ENCODE peak calls at places on chromosomes 6 and 20, in seven cellular contexts. One of them, this sample, is unnamed.

GRCh38 chr20:44970243-44970757 is 4.0 kb downstream of the STK4 start:
- ATAC-seq in activated naive CD8-positive, alpha-beta T cell treated with anti-CD3 and anti-CD28 coated beads, Interleukin-2, amount 10 ng/mL, durations not matched to agents 7 days and 5 days: no peak
- ATAC-seq in Panc1: no peak
- ATAC-seq in stimulated activated naive CD8-positive, alpha-beta T cell treated with anti-CD3 and anti-CD28 coated beads, Interleukin-15, Interleukin-2, amounts not matched to agents 100 U/mL and 50 U/mL, for 24 hours: peak
- ATAC-seq in activated naive CD4-positive, alpha-beta T cell treated with anti-CD3 and anti-CD28 coated beads, Interleukin-2, amount 50 U/mL, for 72 hours: peak
- ATAC-seq in heart left ventricle: no peak
- ATAC-seq in natural killer cell: peak
- ATAC-seq in this sample: no peak

GRCh38 chr6:159440907-159441703 is 251.9 kb downstream of the SOD2 start:
- ATAC-seq in activated naive CD8-positive, alpha-beta T cell treated with anti-CD3 and anti-CD28 coated beads, Interleukin-2, amount 10 ng/mL, durations not matched to agents 7 days and 5 days: no peak
- ATAC-seq in Panc1: no peak
- ATAC-seq in stimulated activated naive CD8-positive, alpha-beta T cell treated with anti-CD3 and anti-CD28 coated beads, Interleukin-15, Interleukin-2, amounts not matched to agents 100 U/mL and 50 U/mL, for 24 hours: no peak
- ATAC-seq in activated naive CD4-positive, alpha-beta T cell treated with anti-CD3 and anti-CD28 coated beads, Interleukin-2, amount 50 U/mL, for 72 hours: no peak
- ATAC-seq in heart left ventricle: no peak
- ATAC-seq in natural killer cell: no peak
- ATAC-seq in this sample: no peak

GRCh38 chr6:28252507-28252975 is 472 bp upstream of the ZKSCAN4 start:
- ATAC-seq in activated naive CD8-positive, alpha-beta T cell treated with anti-CD3 and anti-CD28 coated beads, Interleukin-2, amount 10 ng/mL, durations not matched to agents 7 days and 5 days: peak
- ATAC-seq in Panc1: peak
- ATAC-seq in stimulated activated naive CD8-positive, alpha-beta T cell treated with anti-CD3 and anti-CD28 coated beads, Interleukin-15, Interleukin-2, amounts not matched to agents 100 U/mL and 50 U/mL, for 24 hours: no peak
- ATAC-seq in activated naive CD4-positive, alpha-beta T cell treated with anti-CD3 and anti-CD28 coated beads, Interleukin-2, amount 50 U/mL, for 72 hours: peak
- ATAC-seq in heart left ventricle: no peak
- ATAC-seq in natural killer cell: peak
- ATAC-seq in this sample: peak

GRCh38 chr6:33367009-33367714 is 24.5 kb upstream of the KIFC1 start:
- ATAC-seq in activated naive CD8-positive, alpha-beta T cell treated with anti-CD3 and anti-CD28 coated beads, Interleukin-2, amount 10 ng/mL, durations not matched to agents 7 days and 5 days: no peak
- ATAC-seq in Panc1: no peak
- ATAC-seq in stimulated activated naive CD8-positive, alpha-beta T cell treated with anti-CD3 and anti-CD28 coated beads, Interleukin-15, Interleukin-2, amounts not matched to agents 100 U/mL and 50 U/mL, for 24 hours: no peak
- ATAC-seq in activated naive CD4-positive, alpha-beta T cell treated with anti-CD3 and anti-CD28 coated beads, Interleukin-2, amount 50 U/mL, for 72 hours: no peak
- ATAC-seq in heart left ventricle: no peak
- ATAC-seq in natural killer cell: no peak
- ATAC-seq in this sample: no peak

GRCh38 chr6:134523051-134523450 is 205.1 kb upstream of the SGK1 start:
- ATAC-seq in activated naive CD8-positive, alpha-beta T cell treated with anti-CD3 and anti-CD28 coated beads, Interleukin-2, amount 10 ng/mL, durations not matched to agents 7 days and 5 days: no peak
- ATAC-seq in Panc1: no peak
- ATAC-seq in stimulated activated naive CD8-positive, alpha-beta T cell treated with anti-CD3 and anti-CD28 coated beads, Interleukin-15, Interleukin-2, amounts not matched to agents 100 U/mL and 50 U/mL, for 24 hours: no peak
- ATAC-seq in activated naive CD4-positive, alpha-beta T cell treated with anti-CD3 and anti-CD28 coated beads, Interleukin-2, amount 50 U/mL, for 72 hours: no peak
- ATAC-seq in heart left ventricle: no peak
- ATAC-seq in natural killer cell: no peak
- ATAC-seq in this sample: no peak

GRCh38 chr20:61533231-61533631 is 281.2 kb downstream of the CDH4 start:
- ATAC-seq in activated naive CD8-positive, alpha-beta T cell treated with anti-CD3 and anti-CD28 coated beads, Interleukin-2, amount 10 ng/mL, durations not matched to agents 7 days and 5 days: no peak
- ATAC-seq in Panc1: no peak
- ATAC-seq in stimulated activated naive CD8-positive, alpha-beta T cell treated with anti-CD3 and anti-CD28 coated beads, Interleukin-15, Interleukin-2, amounts not matched to agents 100 U/mL and 50 U/mL, for 24 hours: no peak
- ATAC-seq in activated naive CD4-positive, alpha-beta T cell treated with anti-CD3 and anti-CD28 coated beads, Interleukin-2, amount 50 U/mL, for 72 hours: no peak
- ATAC-seq in heart left ventricle: no peak
- ATAC-seq in natural killer cell: no peak
- ATAC-seq in this sample: no peak

GRCh38 chr20:34362502-34363061 is 491 bp upstream of the ITCH start:
- ATAC-seq in activated naive CD8-positive, alpha-beta T cell treated with anti-CD3 and anti-CD28 coated beads, Interleukin-2, amount 10 ng/mL, durations not matched to agents 7 days and 5 days: no peak
- ATAC-seq in Panc1: no peak
- ATAC-seq in stimulated activated naive CD8-positive, alpha-beta T cell treated with anti-CD3 and anti-CD28 coated beads, Interleukin-15, Interleukin-2, amounts not matched to agents 100 U/mL and 50 U/mL, for 24 hours: peak
- ATAC-seq in activated naive CD4-positive, alpha-beta T cell treated with anti-CD3 and anti-CD28 coated beads, Interleukin-2, amount 50 U/mL, for 72 hours: peak
- ATAC-seq in heart left ventricle: no peak
- ATAC-seq in natural killer cell: no peak
- ATAC-seq in this sample: peak

GRCh38 chr6:118326712-118327111 is 221.4 kb upstream of the PLN start:
- ATAC-seq in activated naive CD8-positive, alpha-beta T cell treated with anti-CD3 and anti-CD28 coated beads, Interleukin-2, amount 10 ng/mL, durations not matched to agents 7 days and 5 days: no peak
- ATAC-seq in Panc1: no peak
- ATAC-seq in stimulated activated naive CD8-positive, alpha-beta T cell treated with anti-CD3 and anti-CD28 coated beads, Interleukin-15, Interleukin-2, amounts not matched to agents 100 U/mL and 50 U/mL, for 24 hours: no peak
- ATAC-seq in activated naive CD4-positive, alpha-beta T cell treated with anti-CD3 and anti-CD28 coated beads, Interleukin-2, amount 50 U/mL, for 72 hours: no peak
- ATAC-seq in heart left ventricle: no peak
- ATAC-seq in natural killer cell: no peak
- ATAC-seq in this sample: no peak

GRCh38 chr6:41416165-41416837 is 80.9 kb downstream of the NCR2 start:
- ATAC-seq in activated naive CD8-positive, alpha-beta T cell treated with anti-CD3 and anti-CD28 coated beads, Interleukin-2, amount 10 ng/mL, durations not matched to agents 7 days and 5 days: no peak
- ATAC-seq in Panc1: no peak
- ATAC-seq in stimulated activated naive CD8-positive, alpha-beta T cell treated with anti-CD3 and anti-CD28 coated beads, Interleukin-15, Interleukin-2, amounts not matched to agents 100 U/mL and 50 U/mL, for 24 hours: peak
- ATAC-seq in activated naive CD4-positive, alpha-beta T cell treated with anti-CD3 and anti-CD28 coated beads, Interleukin-2, amount 50 U/mL, for 72 hours: no peak
- ATAC-seq in heart left ventricle: no peak
- ATAC-seq in natural killer cell: no peak
- ATAC-seq in this sample: no peak

GRCh38 chr6:33172307-33173227 is 19.7 kb downstream of the COL11A2 start:
- ATAC-seq in activated naive CD8-positive, alpha-beta T cell treated with anti-CD3 and anti-CD28 coated beads, Interleukin-2, amount 10 ng/mL, durations not matched to agents 7 days and 5 days: no peak
- ATAC-seq in Panc1: peak
- ATAC-seq in stimulated activated naive CD8-positive, alpha-beta T cell treated with anti-CD3 and anti-CD28 coated beads, Interleukin-15, Interleukin-2, amounts not matched to agents 100 U/mL and 50 U/mL, for 24 hours: no peak
- ATAC-seq in activated naive CD4-positive, alpha-beta T cell treated with anti-CD3 and anti-CD28 coated beads, Interleukin-2, amount 50 U/mL, for 72 hours: no peak
- ATAC-seq in heart left ventricle: no peak
- ATAC-seq in natural killer cell: no peak
- ATAC-seq in this sample: peak

GRCh38 chr6:33297406-33297955 is 1.3 kb downstream of the RGL2 start:
- ATAC-seq in activated naive CD8-positive, alpha-beta T cell treated with anti-CD3 and anti-CD28 coated beads, Interleukin-2, amount 10 ng/mL, durations not matched to agents 7 days and 5 days: no peak
- ATAC-seq in Panc1: peak
- ATAC-seq in stimulated activated naive CD8-positive, alpha-beta T cell treated with anti-CD3 and anti-CD28 coated beads, Interleukin-15, Interleukin-2, amounts not matched to agents 100 U/mL and 50 U/mL, for 24 hours: no peak
- ATAC-seq in activated naive CD4-positive, alpha-beta T cell treated with anti-CD3 and anti-CD28 coated beads, Interleukin-2, amount 50 U/mL, for 72 hours: no peak
- ATAC-seq in heart left ventricle: no peak
- ATAC-seq in natural killer cell: no peak
- ATAC-seq in this sample: no peak

GRCh38 chr6:1832844-1833787 is 223.4 kb downstream of the FOXC1 start:
- ATAC-seq in activated naive CD8-positive, alpha-beta T cell treated with anti-CD3 and anti-CD28 coated beads, Interleukin-2, amount 10 ng/mL, durations not matched to agents 7 days and 5 days: no peak
- ATAC-seq in Panc1: no peak
- ATAC-seq in stimulated activated naive CD8-positive, alpha-beta T cell treated with anti-CD3 and anti-CD28 coated beads, Interleukin-15, Interleukin-2, amounts not matched to agents 100 U/mL and 50 U/mL, for 24 hours: no peak
- ATAC-seq in activated naive CD4-positive, alpha-beta T cell treated with anti-CD3 and anti-CD28 coated beads, Interleukin-2, amount 50 U/mL, for 72 hours: no peak
- ATAC-seq in heart left ventricle: peak
- ATAC-seq in natural killer cell: no peak
- ATAC-seq in this sample: peak

GRCh38 chr6:31677955-31678354 is 2.9 kb downstream of the LY6G5C start:
- ATAC-seq in activated naive CD8-positive, alpha-beta T cell treated with anti-CD3 and anti-CD28 coated beads, Interleukin-2, amount 10 ng/mL, durations not matched to agents 7 days and 5 days: no peak
- ATAC-seq in Panc1: no peak
- ATAC-seq in stimulated activated naive CD8-positive, alpha-beta T cell treated with anti-CD3 and anti-CD28 coated beads, Interleukin-15, Interleukin-2, amounts not matched to agents 100 U/mL and 50 U/mL, for 24 hours: no peak
- ATAC-seq in activated naive CD4-positive, alpha-beta T cell treated with anti-CD3 and anti-CD28 coated beads, Interleukin-2, amount 50 U/mL, for 72 hours: no peak
- ATAC-seq in heart left ventricle: no peak
- ATAC-seq in natural killer cell: no peak
- ATAC-seq in this sample: no peak

GRCh38 chr6:42821341-42821668 is 39.5 kb downstream of the BICRAL start:
- ATAC-seq in activated naive CD8-positive, alpha-beta T cell treated with anti-CD3 and anti-CD28 coated beads, Interleukin-2, amount 10 ng/mL, durations not matched to agents 7 days and 5 days: no peak
- ATAC-seq in Panc1: no peak
- ATAC-seq in stimulated activated naive CD8-positive, alpha-beta T cell treated with anti-CD3 and anti-CD28 coated beads, Interleukin-15, Interleukin-2, amounts not matched to agents 100 U/mL and 50 U/mL, for 24 hours: no peak
- ATAC-seq in activated naive CD4-positive, alpha-beta T cell treated with anti-CD3 and anti-CD28 coated beads, Interleukin-2, amount 50 U/mL, for 72 hours: no peak
- ATAC-seq in heart left ventricle: no peak
- ATAC-seq in natural killer cell: no peak
- ATAC-seq in this sample: no peak

GRCh38 chr6:109009761-109010612 is 84.7 kb downstream of the SESN1 start:
- ATAC-seq in activated naive CD8-positive, alpha-beta T cell treated with anti-CD3 and anti-CD28 coated beads, Interleukin-2, amount 10 ng/mL, durations not matched to agents 7 days and 5 days: no peak
- ATAC-seq in Panc1: peak
- ATAC-seq in stimulated activated naive CD8-positive, alpha-beta T cell treated with anti-CD3 and anti-CD28 coated beads, Interleukin-15, Interleukin-2, amounts not matched to agents 100 U/mL and 50 U/mL, for 24 hours: peak
- ATAC-seq in activated naive CD4-positive, alpha-beta T cell treated with anti-CD3 and anti-CD28 coated beads, Interleukin-2, amount 50 U/mL, for 72 hours: peak
- ATAC-seq in heart left ventricle: no peak
- ATAC-seq in natural killer cell: no peak
- ATAC-seq in this sample: peak

GRCh38 chr6:80523531-80523970 is 417.1 kb downstream of the BCKDHB start:
- ATAC-seq in activated naive CD8-positive, alpha-beta T cell treated with anti-CD3 and anti-CD28 coated beads, Interleukin-2, amount 10 ng/mL, durations not matched to agents 7 days and 5 days: no peak
- ATAC-seq in Panc1: no peak
- ATAC-seq in stimulated activated naive CD8-positive, alpha-beta T cell treated with anti-CD3 and anti-CD28 coated beads, Interleukin-15, Interleukin-2, amounts not matched to agents 100 U/mL and 50 U/mL, for 24 hours: no peak
- ATAC-seq in activated naive CD4-positive, alpha-beta T cell treated with anti-CD3 and anti-CD28 coated beads, Interleukin-2, amount 50 U/mL, for 72 hours: no peak
- ATAC-seq in heart left ventricle: no peak
- ATAC-seq in natural killer cell: no peak
- ATAC-seq in this sample: peak

GRCh38 chr6:17505767-17506280 is 94.3 kb upstream of the FAM8A1 start:
- ATAC-seq in activated naive CD8-positive, alpha-beta T cell treated with anti-CD3 and anti-CD28 coated beads, Interleukin-2, amount 10 ng/mL, durations not matched to agents 7 days and 5 days: no peak
- ATAC-seq in Panc1: no peak
- ATAC-seq in stimulated activated naive CD8-positive, alpha-beta T cell treated with anti-CD3 and anti-CD28 coated beads, Interleukin-15, Interleukin-2, amounts not matched to agents 100 U/mL and 50 U/mL, for 24 hours: no peak
- ATAC-seq in activated naive CD4-positive, alpha-beta T cell treated with anti-CD3 and anti-CD28 coated beads, Interleukin-2, amount 50 U/mL, for 72 hours: no peak
- ATAC-seq in heart left ventricle: no peak
- ATAC-seq in natural killer cell: no peak
- ATAC-seq in this sample: peak

GRCh38 chr20:34566978-34567884 is 8.7 kb downstream of the MAP1LC3A start:
- ATAC-seq in activated naive CD8-positive, alpha-beta T cell treated with anti-CD3 and anti-CD28 coated beads, Interleukin-2, amount 10 ng/mL, durations not matched to agents 7 days and 5 days: no peak
- ATAC-seq in Panc1: peak
- ATAC-seq in stimulated activated naive CD8-positive, alpha-beta T cell treated with anti-CD3 and anti-CD28 coated beads, Interleukin-15, Interleukin-2, amounts not matched to agents 100 U/mL and 50 U/mL, for 24 hours: no peak
- ATAC-seq in activated naive CD4-positive, alpha-beta T cell treated with anti-CD3 and anti-CD28 coated beads, Interleukin-2, amount 50 U/mL, for 72 hours: no peak
- ATAC-seq in heart left ventricle: no peak
- ATAC-seq in natural killer cell: no peak
- ATAC-seq in this sample: no peak

GRCh38 chr6:140091895-140092294 is 717.4 kb upstream of the CITED2 start:
- ATAC-seq in activated naive CD8-positive, alpha-beta T cell treated with anti-CD3 and anti-CD28 coated beads, Interleukin-2, amount 10 ng/mL, durations not matched to agents 7 days and 5 days: no peak
- ATAC-seq in Panc1: no peak
- ATAC-seq in stimulated activated naive CD8-positive, alpha-beta T cell treated with anti-CD3 and anti-CD28 coated beads, Interleukin-15, Interleukin-2, amounts not matched to agents 100 U/mL and 50 U/mL, for 24 hours: no peak
- ATAC-seq in activated naive CD4-positive, alpha-beta T cell treated with anti-CD3 and anti-CD28 coated beads, Interleukin-2, amount 50 U/mL, for 72 hours: no peak
- ATAC-seq in heart left ventricle: no peak
- ATAC-seq in natural killer cell: no peak
- ATAC-seq in this sample: no peak

GRCh38 chr20:23235173-23236027 is 115.2 kb upstream of the NXT1 start:
- ATAC-seq in activated naive CD8-positive, alpha-beta T cell treated with anti-CD3 and anti-CD28 coated beads, Interleukin-2, amount 10 ng/mL, durations not matched to agents 7 days and 5 days: peak
- ATAC-seq in Panc1: peak
- ATAC-seq in stimulated activated naive CD8-positive, alpha-beta T cell treated with anti-CD3 and anti-CD28 coated beads, Interleukin-15, Interleukin-2, amounts not matched to agents 100 U/mL and 50 U/mL, for 24 hours: no peak
- ATAC-seq in activated naive CD4-positive, alpha-beta T cell treated with anti-CD3 and anti-CD28 coated beads, Interleukin-2, amount 50 U/mL, for 72 hours: peak
- ATAC-seq in heart left ventricle: peak
- ATAC-seq in natural killer cell: peak
- ATAC-seq in this sample: peak

GRCh38 chr6:110188791-110189190 is 8.6 kb downstream of the CDC40 start:
- ATAC-seq in activated naive CD8-positive, alpha-beta T cell treated with anti-CD3 and anti-CD28 coated beads, Interleukin-2, amount 10 ng/mL, durations not matched to agents 7 days and 5 days: no peak
- ATAC-seq in Panc1: no peak
- ATAC-seq in stimulated activated naive CD8-positive, alpha-beta T cell treated with anti-CD3 and anti-CD28 coated beads, Interleukin-15, Interleukin-2, amounts not matched to agents 100 U/mL and 50 U/mL, for 24 hours: no peak
- ATAC-seq in activated naive CD4-positive, alpha-beta T cell treated with anti-CD3 and anti-CD28 coated beads, Interleukin-2, amount 50 U/mL, for 72 hours: no peak
- ATAC-seq in heart left ventricle: no peak
- ATAC-seq in natural killer cell: no peak
- ATAC-seq in this sample: peak

GRCh38 chr6:157172088-157172768 is 151.1 kb downstream of the TMEM242 start:
- ATAC-seq in activated naive CD8-positive, alpha-beta T cell treated with anti-CD3 and anti-CD28 coated beads, Interleukin-2, amount 10 ng/mL, durations not matched to agents 7 days and 5 days: no peak
- ATAC-seq in Panc1: no peak
- ATAC-seq in stimulated activated naive CD8-positive, alpha-beta T cell treated with anti-CD3 and anti-CD28 coated beads, Interleukin-15, Interleukin-2, amounts not matched to agents 100 U/mL and 50 U/mL, for 24 hours: no peak
- ATAC-seq in activated naive CD4-positive, alpha-beta T cell treated with anti-CD3 and anti-CD28 coated beads, Interleukin-2, amount 50 U/mL, for 72 hours: no peak
- ATAC-seq in heart left ventricle: no peak
- ATAC-seq in natural killer cell: peak
- ATAC-seq in this sample: no peak

GRCh38 chr20:49989234-49990065 is 6.7 kb downstream of the SNAI1 start:
- ATAC-seq in activated naive CD8-positive, alpha-beta T cell treated with anti-CD3 and anti-CD28 coated beads, Interleukin-2, amount 10 ng/mL, durations not matched to agents 7 days and 5 days: no peak
- ATAC-seq in Panc1: peak
- ATAC-seq in stimulated activated naive CD8-positive, alpha-beta T cell treated with anti-CD3 and anti-CD28 coated beads, Interleukin-15, Interleukin-2, amounts not matched to agents 100 U/mL and 50 U/mL, for 24 hours: no peak
- ATAC-seq in activated naive CD4-positive, alpha-beta T cell treated with anti-CD3 and anti-CD28 coated beads, Interleukin-2, amount 50 U/mL, for 72 hours: no peak
- ATAC-seq in heart left ventricle: peak
- ATAC-seq in natural killer cell: no peak
- ATAC-seq in this sample: peak

GRCh38 chr6:110518281-110518623 is 41.8 kb upstream of the SLC22A16 start:
- ATAC-seq in activated naive CD8-positive, alpha-beta T cell treated with anti-CD3 and anti-CD28 coated beads, Interleukin-2, amount 10 ng/mL, durations not matched to agents 7 days and 5 days: no peak
- ATAC-seq in Panc1: peak
- ATAC-seq in stimulated activated naive CD8-positive, alpha-beta T cell treated with anti-CD3 and anti-CD28 coated beads, Interleukin-15, Interleukin-2, amounts not matched to agents 100 U/mL and 50 U/mL, for 24 hours: no peak
- ATAC-seq in activated naive CD4-positive, alpha-beta T cell treated with anti-CD3 and anti-CD28 coated beads, Interleukin-2, amount 50 U/mL, for 72 hours: no peak
- ATAC-seq in heart left ventricle: no peak
- ATAC-seq in natural killer cell: no peak
- ATAC-seq in this sample: peak

GRCh38 chr6:82711992-82712788 is 348.6 kb downstream of the TPBG start:
- ATAC-seq in activated naive CD8-positive, alpha-beta T cell treated with anti-CD3 and anti-CD28 coated beads, Interleukin-2, amount 10 ng/mL, durations not matched to agents 7 days and 5 days: no peak
- ATAC-seq in Panc1: no peak
- ATAC-seq in stimulated activated naive CD8-positive, alpha-beta T cell treated with anti-CD3 and anti-CD28 coated beads, Interleukin-15, Interleukin-2, amounts not matched to agents 100 U/mL and 50 U/mL, for 24 hours: no peak
- ATAC-seq in activated naive CD4-positive, alpha-beta T cell treated with anti-CD3 and anti-CD28 coated beads, Interleukin-2, amount 50 U/mL, for 72 hours: no peak
- ATAC-seq in heart left ventricle: peak
- ATAC-seq in natural killer cell: no peak
- ATAC-seq in this sample: no peak

GRCh38 chr6:141394565-141395051 is 738.1 kb upstream of the GJE1 start:
- ATAC-seq in activated naive CD8-positive, alpha-beta T cell treated with anti-CD3 and anti-CD28 coated beads, Interleukin-2, amount 10 ng/mL, durations not matched to agents 7 days and 5 days: no peak
- ATAC-seq in Panc1: no peak
- ATAC-seq in stimulated activated naive CD8-positive, alpha-beta T cell treated with anti-CD3 and anti-CD28 coated beads, Interleukin-15, Interleukin-2, amounts not matched to agents 100 U/mL and 50 U/mL, for 24 hours: no peak
- ATAC-seq in activated naive CD4-positive, alpha-beta T cell treated with anti-CD3 and anti-CD28 coated beads, Interleukin-2, amount 50 U/mL, for 72 hours: no peak
- ATAC-seq in heart left ventricle: no peak
- ATAC-seq in natural killer cell: no peak
- ATAC-seq in this sample: peak

GRCh38 chr6:105745464-105746129 is 340.5 kb upstream of the PRDM1 start:
- ATAC-seq in activated naive CD8-positive, alpha-beta T cell treated with anti-CD3 and anti-CD28 coated beads, Interleukin-2, amount 10 ng/mL, durations not matched to agents 7 days and 5 days: no peak
- ATAC-seq in Panc1: no peak
- ATAC-seq in stimulated activated naive CD8-positive, alpha-beta T cell treated with anti-CD3 and anti-CD28 coated beads, Interleukin-15, Interleukin-2, amounts not matched to agents 100 U/mL and 50 U/mL, for 24 hours: no peak
- ATAC-seq in activated naive CD4-positive, alpha-beta T cell treated with anti-CD3 and anti-CD28 coated beads, Interleukin-2, amount 50 U/mL, for 72 hours: peak
- ATAC-seq in heart left ventricle: no peak
- ATAC-seq in natural killer cell: no peak
- ATAC-seq in this sample: no peak

GRCh38 chr20:33685328-33686007 is 717 bp downstream of the E2F1 start:
- ATAC-seq in activated naive CD8-positive, alpha-beta T cell treated with anti-CD3 and anti-CD28 coated beads, Interleukin-2, amount 10 ng/mL, durations not matched to agents 7 days and 5 days: peak
- ATAC-seq in Panc1: peak
- ATAC-seq in stimulated activated naive CD8-positive, alpha-beta T cell treated with anti-CD3 and anti-CD28 coated beads, Interleukin-15, Interleukin-2, amounts not matched to agents 100 U/mL and 50 U/mL, for 24 hours: peak
- ATAC-seq in activated naive CD4-positive, alpha-beta T cell treated with anti-CD3 and anti-CD28 coated beads, Interleukin-2, amount 50 U/mL, for 72 hours: peak
- ATAC-seq in heart left ventricle: no peak
- ATAC-seq in natural killer cell: no peak
- ATAC-seq in this sample: peak

GRCh38 chr6:143247586-143247985 is 186.9 kb downstream of the AIG1 start:
- ATAC-seq in activated naive CD8-positive, alpha-beta T cell treated with anti-CD3 and anti-CD28 coated beads, Interleukin-2, amount 10 ng/mL, durations not matched to agents 7 days and 5 days: no peak
- ATAC-seq in Panc1: no peak
- ATAC-seq in stimulated activated naive CD8-positive, alpha-beta T cell treated with anti-CD3 and anti-CD28 coated beads, Interleukin-15, Interleukin-2, amounts not matched to agents 100 U/mL and 50 U/mL, for 24 hours: no peak
- ATAC-seq in activated naive CD4-positive, alpha-beta T cell treated with anti-CD3 and anti-CD28 coated beads, Interleukin-2, amount 50 U/mL, for 72 hours: no peak
- ATAC-seq in heart left ventricle: no peak
- ATAC-seq in natural killer cell: no peak
- ATAC-seq in this sample: no peak

GRCh38 chr6:103820148-103820547 is 1039.6 kb downstream of the HACE1 start:
- ATAC-seq in activated naive CD8-positive, alpha-beta T cell treated with anti-CD3 and anti-CD28 coated beads, Interleukin-2, amount 10 ng/mL, durations not matched to agents 7 days and 5 days: no peak
- ATAC-seq in Panc1: no peak
- ATAC-seq in stimulated activated naive CD8-positive, alpha-beta T cell treated with anti-CD3 and anti-CD28 coated beads, Interleukin-15, Interleukin-2, amounts not matched to agents 100 U/mL and 50 U/mL, for 24 hours: no peak
- ATAC-seq in activated naive CD4-positive, alpha-beta T cell treated with anti-CD3 and anti-CD28 coated beads, Interleukin-2, amount 50 U/mL, for 72 hours: no peak
- ATAC-seq in heart left ventricle: no peak
- ATAC-seq in natural killer cell: no peak
- ATAC-seq in this sample: no peak

GRCh38 chr6:24702720-24703282 is 16.2 kb downstream of the C6orf62 start:
- ATAC-seq in activated naive CD8-positive, alpha-beta T cell treated with anti-CD3 and anti-CD28 coated beads, Interleukin-2, amount 10 ng/mL, durations not matched to agents 7 days and 5 days: no peak
- ATAC-seq in Panc1: no peak
- ATAC-seq in stimulated activated naive CD8-positive, alpha-beta T cell treated with anti-CD3 and anti-CD28 coated beads, Interleukin-15, Interleukin-2, amounts not matched to agents 100 U/mL and 50 U/mL, for 24 hours: no peak
- ATAC-seq in activated naive CD4-positive, alpha-beta T cell treated with anti-CD3 and anti-CD28 coated beads, Interleukin-2, amount 50 U/mL, for 72 hours: no peak
- ATAC-seq in heart left ventricle: no peak
- ATAC-seq in natural killer cell: no peak
- ATAC-seq in this sample: peak

GRCh38 chr20:5970381-5970780 is 19.9 kb downstream of the MCM8 start:
- ATAC-seq in activated naive CD8-positive, alpha-beta T cell treated with anti-CD3 and anti-CD28 coated beads, Interleukin-2, amount 10 ng/mL, durations not matched to agents 7 days and 5 days: no peak
- ATAC-seq in Panc1: no peak
- ATAC-seq in stimulated activated naive CD8-positive, alpha-beta T cell treated with anti-CD3 and anti-CD28 coated beads, Interleukin-15, Interleukin-2, amounts not matched to agents 100 U/mL and 50 U/mL, for 24 hours: no peak
- ATAC-seq in activated naive CD4-positive, alpha-beta T cell treated with anti-CD3 and anti-CD28 coated beads, Interleukin-2, amount 50 U/mL, for 72 hours: no peak
- ATAC-seq in heart left ventricle: no peak
- ATAC-seq in natural killer cell: no peak
- ATAC-seq in this sample: no peak

GRCh38 chr6:32604434-32604877 is 14.8 kb upstream of the HLA-DRB1 start:
- ATAC-seq in activated naive CD8-positive, alpha-beta T cell treated with anti-CD3 and anti-CD28 coated beads, Interleukin-2, amount 10 ng/mL, durations not matched to agents 7 days and 5 days: no peak
- ATAC-seq in Panc1: no peak
- ATAC-seq in stimulated activated naive CD8-positive, alpha-beta T cell treated with anti-CD3 and anti-CD28 coated beads, Interleukin-15, Interleukin-2, amounts not matched to agents 100 U/mL and 50 U/mL, for 24 hours: peak
- ATAC-seq in activated naive CD4-positive, alpha-beta T cell treated with anti-CD3 and anti-CD28 coated beads, Interleukin-2, amount 50 U/mL, for 72 hours: no peak
- ATAC-seq in heart left ventricle: peak
- ATAC-seq in natural killer cell: peak
- ATAC-seq in this sample: no peak

GRCh38 chr6:134166529-134167221 is 114.3 kb upstream of the SLC2A12 start:
- ATAC-seq in activated naive CD8-positive, alpha-beta T cell treated with anti-CD3 and anti-CD28 coated beads, Interleukin-2, amount 10 ng/mL, durations not matched to agents 7 days and 5 days: no peak
- ATAC-seq in Panc1: no peak
- ATAC-seq in stimulated activated naive CD8-positive, alpha-beta T cell treated with anti-CD3 and anti-CD28 coated beads, Interleukin-15, Interleukin-2, amounts not matched to agents 100 U/mL and 50 U/mL, for 24 hours: no peak
- ATAC-seq in activated naive CD4-positive, alpha-beta T cell treated with anti-CD3 and anti-CD28 coated beads, Interleukin-2, amount 50 U/mL, for 72 hours: no peak
- ATAC-seq in heart left ventricle: no peak
- ATAC-seq in natural killer cell: no peak
- ATAC-seq in this sample: peak

GRCh38 chr6:52407467-52407866 is 12.7 kb upstream of the EFHC1 start:
- ATAC-seq in activated naive CD8-positive, alpha-beta T cell treated with anti-CD3 and anti-CD28 coated beads, Interleukin-2, amount 10 ng/mL, durations not matched to agents 7 days and 5 days: no peak
- ATAC-seq in Panc1: peak
- ATAC-seq in stimulated activated naive CD8-positive, alpha-beta T cell treated with anti-CD3 and anti-CD28 coated beads, Interleukin-15, Interleukin-2, amounts not matched to agents 100 U/mL and 50 U/mL, for 24 hours: peak
- ATAC-seq in activated naive CD4-positive, alpha-beta T cell treated with anti-CD3 and anti-CD28 coated beads, Interleukin-2, amount 50 U/mL, for 72 hours: peak
- ATAC-seq in heart left ventricle: no peak
- ATAC-seq in natural killer cell: peak
- ATAC-seq in this sample: peak

This sample was measured in SK-N-SH treated with all-trans-retinoic acid at 6 μM for 48 hours.